ENCODE peak calls at places on chromosomes 16 and 17, in nine cellular contexts. B is SK-MEL-5; L is left ventricle myocardium inferior; Q is upper lobe of right lung; P is stimulated activated CD4-positive, alpha-beta T cell treated with anti-CD3 and anti-CD28 coated beads, Interleukin-1b, Interleukin-23, amount 100 ng/mL, for 4 hours; R is central memory CD4-positive, alpha-beta T cell; U is CD8-positive, alpha-beta memory T cell; S is WTC11; H is naive thymus-derived CD8-positive, alpha-beta T cell. A is an unnamed sample.

GRCh38 chr16:3953728-3954410 is 73.4 kb upstream of the CREBBP start:
- DNase-seq in B (no peak), L (no peak), Q (peak), P (no peak), R (no peak), U (no peak), S (no peak), H (no peak), A (no peak)

GRCh38 chr17:77867976-77868713 is 90.4 kb upstream of the TNRC6C start:
- DNase-seq in B (no peak), L (no peak), Q (peak), P (no peak), R (no peak), U (no peak), S (no peak), H (no peak), A (no peak)

GRCh38 chr16:84617068-84617630 is 729 bp downstream of the COTL1 start:
- DNase-seq in B (peak), L (no peak), Q (peak), P (peak), R (peak), U (no peak), S (peak), H (no peak), A (no peak)

GRCh38 chr17:68290268-68290954 is 516 bp downstream of the SLC16A6 start:
- DNase-seq in B (peak), L (peak), Q (peak), P (peak), R (peak), U (peak), S (peak), H (peak), A (peak)

GRCh38 chr17:51200295-51200694 is 34.1 kb downstream of the NME2 start:
- DNase-seq in B (no peak), L (no peak), Q (no peak), P (no peak), R (peak), U (peak), S (no peak), H (no peak), A (no peak)

GRCh38 chr17:6435968-6436367 is 1.0 kb upstream of the AIPL1 start:
- DNase-seq in B (peak), L (peak), Q (peak), P (peak), R (peak), U (peak), S (peak), H (peak), A (peak)

GRCh38 chr16:58428621-58429557 is 36.6 kb downstream of the GINS3 start:
- DNase-seq in B (no peak), L (no peak), Q (no peak), P (no peak), R (no peak), U (no peak), S (no peak), H (no peak), A (no peak)

GRCh38 chr17:1130191-1130590 is 49.6 kb downstream of the ABR start:
- DNase-seq in B (no peak), L (no peak), Q (no peak), P (no peak), R (no peak), U (no peak), S (no peak), H (no peak), A (no peak)

GRCh38 chr16:15493416-15494181 is 59.2 kb downstream of the BMERB1 start:
- DNase-seq in B (no peak), L (no peak), Q (no peak), P (no peak), R (no peak), U (no peak), S (no peak), H (no peak), A (no peak)

GRCh38 chr16:70747703-70748631 is 53.0 kb downstream of the VAC14 start:
- DNase-seq in B (no peak), L (no peak), Q (peak), P (no peak), R (no peak), U (no peak), S (no peak), H (no peak), A (no peak)

GRCh38 chr16:4538067-4538385 is 547 bp downstream of the CDIP1 start:
- DNase-seq in B (no peak), L (no peak), Q (no peak), P (peak), R (no peak), U (no peak), S (no peak), H (no peak), A (no peak)

GRCh38 chr17:56175299-56175935 is 22.1 kb downstream of the ANKFN1 start:
- DNase-seq in B (no peak), L (no peak), Q (no peak), P (no peak), R (no peak), U (no peak), S (no peak), H (no peak), A (no peak)

GRCh38 chr17:7355053-7355452 is at the start of gene TMEM95:
- DNase-seq in B (no peak), L (peak), Q (peak), P (no peak), R (no peak), U (no peak), S (no peak), H (no peak), A (peak)

GRCh38 chr17:64683791-64684190 is 21.7 kb upstream of the SMURF2 start:
- DNase-seq in B (no peak), L (no peak), Q (no peak), P (no peak), R (no peak), U (no peak), S (no peak), H (no peak), A (no peak)

GRCh38 chr16:68227183-68227793 is 8.6 kb downstream of the ESRP2 start:
- DNase-seq in B (no peak), L (no peak), Q (no peak), P (no peak), R (no peak), U (no peak), S (no peak), H (no peak), A (no peak)

GRCh38 chr16:3095869-3096268 is 3.2 kb downstream of the ZSCAN10 start:
- DNase-seq in B (peak), L (no peak), Q (no peak), P (no peak), R (peak), U (peak), S (no peak), H (peak), A (no peak)

GRCh38 chr17:80678621-80679020 is 134.0 kb downstream of the RPTOR start:
- DNase-seq in B (no peak), L (no peak), Q (no peak), P (no peak), R (no peak), U (no peak), S (no peak), H (no peak), A (no peak)

GRCh38 chr17:47305302-47305923 is 18.3 kb upstream of the EFCAB13 start:
- DNase-seq in B (no peak), L (no peak), Q (no peak), P (no peak), R (no peak), U (no peak), S (no peak), H (no peak), A (no peak)

GRCh38 chr17:74089869-74090464 is 113.5 kb upstream of the RPL38 start:
- DNase-seq in B (peak), L (no peak), Q (peak), P (peak), R (no peak), U (no peak), S (peak), H (no peak), A (peak)

GRCh38 chr16:56303880-56304279 is 112.6 kb downstream of the GNAO1 start:
- DNase-seq in B (no peak), L (no peak), Q (no peak), P (no peak), R (no peak), U (no peak), S (no peak), H (no peak), A (no peak)

GRCh38 chr16:49557070-49557446 is 183.5 kb downstream of the C16orf78 start:
- DNase-seq in B (no peak), L (no peak), Q (no peak), P (no peak), R (no peak), U (no peak), S (peak), H (no peak), A (no peak)

GRCh38 chr17:6080711-6081430 is 10.7 kb downstream of the WSCD1 start:
- DNase-seq in B (no peak), L (no peak), Q (no peak), P (no peak), R (no peak), U (no peak), S (no peak), H (no peak), A (no peak)

GRCh38 chr17:80118601-80119270 is 17.4 kb downstream of the GAA start:
- DNase-seq in B (no peak), L (no peak), Q (no peak), P (no peak), R (no peak), U (no peak), S (no peak), H (no peak), A (no peak)

GRCh38 chr16:69839798-69840409 is 77.8 kb downstream of the WWP2 start:
- DNase-seq in B (no peak), L (peak), Q (peak), P (no peak), R (no peak), U (no peak), S (no peak), H (no peak), A (peak)

GRCh38 chr17:80795737-80796136 is 195.9 kb upstream of the CHMP6 start:
- DNase-seq in B (no peak), L (peak), Q (no peak), P (no peak), R (no peak), U (no peak), S (no peak), H (no peak), A (no peak)

GRCh38 chr16:31202402-31203385 is at the start of gene PYCARD:
- DNase-seq in B (no peak), L (peak), Q (peak), P (no peak), R (no peak), U (peak), S (peak), H (peak), A (peak)

GRCh38 chr17:76925333-76925935 is 57.2 kb downstream of the MGAT5B start:
- DNase-seq in B (no peak), L (no peak), Q (no peak), P (no peak), R (no peak), U (no peak), S (no peak), H (no peak), A (no peak)

GRCh38 chr17:64277831-64278562 is 14.9 kb upstream of the TEX2 start:
- DNase-seq in B (no peak), L (no peak), Q (no peak), P (no peak), R (no peak), U (no peak), S (no peak), H (no peak), A (no peak)

GRCh38 chr17:37292429-37293139 is 83.2 kb upstream of the C17orf78 start:
- DNase-seq in B (no peak), L (no peak), Q (no peak), P (no peak), R (no peak), U (no peak), S (no peak), H (no peak), A (no peak)

GRCh38 chr16:3999890-4000325 is 116.3 kb downstream of the ADCY9 start:
- DNase-seq in B (no peak), L (no peak), Q (no peak), P (no peak), R (no peak), U (no peak), S (no peak), H (no peak), A (no peak)

GRCh38 chr17:61286449-61286848 is 113.2 kb upstream of the TBX2 start:
- DNase-seq in B (no peak), L (no peak), Q (no peak), P (no peak), R (no peak), U (no peak), S (no peak), H (no peak), A (no peak)

GRCh38 chr16:67283039-67283825 is 3.9 kb downstream of the PLEKHG4 start:
- DNase-seq in B (no peak), L (no peak), Q (no peak), P (no peak), R (no peak), U (no peak), S (no peak), H (no peak), A (no peak)

GRCh38 chr17:56867948-56868376 is 34.0 kb downstream of the DGKE start:
- DNase-seq in B (no peak), L (no peak), Q (no peak), P (no peak), R (no peak), U (no peak), S (no peak), H (no peak), A (no peak)

GRCh38 chr16:57531635-57532220 is 4.6 kb downstream of the CCDC102A start:
- DNase-seq in B (no peak), L (no peak), Q (peak), P (no peak), R (no peak), U (no peak), S (peak), H (no peak), A (no peak)

GRCh38 chr16:28172331-28172730 is 39.4 kb downstream of the XPO6 start:
- DNase-seq in B (no peak), L (no peak), Q (no peak), P (no peak), R (no peak), U (peak), S (no peak), H (no peak), A (no peak)

GRCh38 chr17:40604327-40605080 is 39.2 kb upstream of the CCR7 start:
- DNase-seq in B (no peak), L (no peak), Q (no peak), P (no peak), R (no peak), U (no peak), S (no peak), H (no peak), A (no peak)

A was measured in mucosa of gallbladder.